ENCODE peak calls at places on chromosomes 12 and 14, in seven cellular contexts. U, O, Q, K, S, R and H are unnamed samples.

GRCh38 chr14:51931308-51931707 is 58.0 kb upstream of the RTRAF start:
- DNase-seq in U (peak), O (no peak), Q (no peak), K (no peak), S (no peak), R (no peak), H (no peak)

GRCh38 chr12:73421832-73422231 is 1115.8 kb upstream of the ATXN7L3B start:
- DNase-seq in U (no peak), O (no peak), Q (no peak), K (peak), S (no peak), R (peak), H (no peak)

GRCh38 chr14:34211732-34212131 is 250.3 kb downstream of the SPTSSA start:
- DNase-seq in U (no peak), O (no peak), Q (no peak), K (no peak), S (no peak), R (peak), H (no peak)

GRCh38 chr12:10243803-10244520 is 31.3 kb downstream of the GABARAPL1 start:
- DNase-seq in U (no peak), O (no peak), Q (no peak), K (no peak), S (no peak), R (no peak), H (no peak)

GRCh38 chr14:97412933-97413574 is 615.9 kb downstream of the VRK1 start:
- DNase-seq in U (no peak), O (no peak), Q (no peak), K (no peak), S (no peak), R (no peak), H (no peak)

GRCh38 chr14:88098128-88098527 is 93.2 kb downstream of the GPR65 start:
- DNase-seq in U (no peak), O (no peak), Q (no peak), K (no peak), S (no peak), R (no peak), H (no peak)

GRCh38 chr12:4418913-4419312 is 26.7 kb downstream of the FGF6 start:
- DNase-seq in U (no peak), O (no peak), Q (no peak), K (no peak), S (no peak), R (no peak), H (no peak)

GRCh38 chr12:94041833-94042232 is 106.5 kb upstream of the PLXNC1 start:
- DNase-seq in U (no peak), O (no peak), Q (no peak), K (no peak), S (no peak), R (no peak), H (no peak)

GRCh38 chr12:53326460-53327185 is 5.2 kb upstream of the AAAS start:
- DNase-seq in U (no peak), O (no peak), Q (no peak), K (no peak), S (peak), R (no peak), H (no peak)

GRCh38 chr14:99699071-99699760 is 15.1 kb downstream of the CYP46A1 start:
- DNase-seq in U (no peak), O (no peak), Q (no peak), K (no peak), S (no peak), R (no peak), H (no peak)

GRCh38 chr12:12398026-12398859 is 41.4 kb downstream of the BORCS5 start:
- DNase-seq in U (peak), O (peak), Q (peak), K (peak), S (peak), R (peak), H (peak)

GRCh38 chr14:51182166-51182565 is 57.9 kb upstream of the TMX1 start:
- DNase-seq in U (no peak), O (peak), Q (peak), K (peak), S (no peak), R (peak), H (no peak)

GRCh38 chr14:32417956-32418552 is 89.0 kb downstream of the AKAP6 start:
- DNase-seq in U (peak), O (peak), Q (peak), K (peak), S (no peak), R (peak), H (peak)

GRCh38 chr14:105201928-105202513 is 20.9 kb upstream of the NUDT14 start:
- DNase-seq in U (no peak), O (no peak), Q (no peak), K (no peak), S (no peak), R (no peak), H (no peak)

GRCh38 chr12:124196236-124196635 is 98.7 kb upstream of the RFLNA start:
- DNase-seq in U (no peak), O (no peak), Q (no peak), K (no peak), S (no peak), R (no peak), H (no peak)

GRCh38 chr14:24211311-24211710 is 2.0 kb downstream of the CHMP4A start:
- DNase-seq in U (no peak), O (no peak), Q (no peak), K (no peak), S (peak), R (no peak), H (no peak)

GRCh38 chr12:97229036-97229435 is 233.6 kb upstream of the RMST start:
- DNase-seq in U (no peak), O (no peak), Q (no peak), K (no peak), S (no peak), R (no peak), H (no peak)

GRCh38 chr14:61064210-61064609 is 83.2 kb downstream of the SLC38A6 start:
- DNase-seq in U (no peak), O (no peak), Q (no peak), K (no peak), S (no peak), R (no peak), H (no peak)

GRCh38 chr12:50195832-50196231 is 28.7 kb upstream of the CERS5 start:
- DNase-seq in U (no peak), O (no peak), Q (no peak), K (no peak), S (no peak), R (no peak), H (no peak)

GRCh38 chr14:98234208-98234607 is 1037.8 kb downstream of the BCL11B start:
- DNase-seq in U (no peak), O (no peak), Q (no peak), K (no peak), S (no peak), R (peak), H (no peak)

GRCh38 chr14:103260629-103261124 is 73.4 kb upstream of the EIF5 start:
- DNase-seq in U (peak), O (peak), Q (peak), K (peak), S (no peak), R (peak), H (peak)

GRCh38 chr12:79691299-79692248 is 810 bp upstream of the PAWR start:
- DNase-seq in U (peak), O (peak), Q (peak), K (peak), S (peak), R (peak), H (no peak)

GRCh38 chr12:78645956-78646355 is 218.6 kb upstream of the SYT1 start:
- DNase-seq in U (peak), O (peak), Q (no peak), K (peak), S (no peak), R (no peak), H (peak)

DNA sequence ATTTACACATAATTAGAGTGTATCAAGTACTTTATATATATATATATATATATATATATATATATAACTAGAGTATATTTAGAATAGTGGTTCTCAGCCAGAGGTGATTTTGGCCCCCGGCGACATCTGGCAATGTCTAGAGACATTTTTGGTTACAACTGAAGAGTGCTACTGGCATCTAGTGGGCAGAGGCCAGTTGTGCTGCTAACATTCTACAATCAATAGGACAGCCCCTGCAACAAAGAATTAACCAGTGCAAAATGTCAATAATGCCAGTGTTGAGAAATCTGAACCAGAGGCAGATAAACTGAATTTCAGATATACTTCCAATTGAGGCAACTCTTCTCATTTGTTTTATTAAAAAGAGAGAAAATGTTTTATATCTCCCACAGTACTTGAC is 8.9 kb downstream of the GTF2A1 start:
- DNase-seq in U (peak), O (peak), Q (peak), K (peak), S (no peak), R (no peak), H (peak)
- TF ChIP-seq CTCF in U (peak), O (peak), Q (peak), K (peak), S (peak), R (peak), H (no peak)

DNA sequence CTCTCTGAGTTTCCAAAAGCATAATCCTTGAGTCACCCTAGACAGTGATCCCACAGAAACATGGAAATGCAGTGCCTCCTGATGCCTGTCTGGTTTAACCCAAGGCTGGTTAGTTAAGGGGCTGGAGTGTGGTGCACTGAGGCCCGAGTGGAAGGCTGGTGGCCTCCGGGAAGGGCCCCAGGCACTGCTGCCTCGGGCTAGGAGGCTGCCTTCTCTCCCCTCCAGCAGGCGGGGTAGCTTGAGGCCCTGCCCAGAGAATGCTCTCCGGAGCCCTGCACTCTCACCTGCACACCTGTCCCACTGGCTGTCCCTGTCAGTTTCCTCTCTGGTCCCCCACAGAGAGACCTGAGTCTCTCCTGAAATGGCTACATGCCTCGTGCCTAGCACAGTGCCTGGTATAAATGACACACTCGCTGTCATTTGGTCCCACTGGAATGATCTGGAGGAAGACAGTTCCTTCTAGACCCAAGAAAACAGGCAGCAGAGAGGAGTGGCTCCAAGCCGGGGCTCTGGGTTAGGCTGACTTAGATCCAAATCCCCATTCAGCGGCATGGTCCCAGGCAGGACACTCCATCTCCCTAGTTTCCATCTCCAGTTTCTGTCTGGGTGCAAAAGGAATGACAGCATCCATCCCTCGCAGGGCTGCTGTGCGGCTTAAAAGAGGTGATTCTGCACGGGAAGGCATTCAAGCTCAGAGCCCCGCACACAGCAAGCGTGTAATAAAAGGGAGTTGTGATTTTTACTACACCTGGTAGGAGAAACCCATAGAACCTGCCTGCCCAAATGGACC is 54.0 kb downstream of the RBM19 start:
- DNase-seq in U (no peak), O (no peak), Q (no peak), K (no peak), S (no peak), R (no peak), H (no peak)
- TF ChIP-seq CTCF in U (no peak), O (no peak), Q (no peak), K (no peak), S (no peak), R (no peak), H (no peak)

GRCh38 chr12:22684124-22684523 is 59.2 kb downstream of the ETNK1 start:
- DNase-seq in U (no peak), O (no peak), Q (no peak), K (no peak), S (no peak), R (no peak), H (no peak)
- TF ChIP-seq CTCF in U (no peak), O (no peak), Q (no peak), K (no peak), S (no peak), R (no peak), H (no peak)

GRCh38 chr12:39892146-39892545 is 213.7 kb downstream of the SLC2A13 start:
- DNase-seq in U (no peak), O (no peak), Q (no peak), K (peak), S (no peak), R (no peak), H (no peak)
- TF ChIP-seq CTCF in U (no peak), O (no peak), Q (no peak), K (no peak), S (no peak), R (no peak), H (no peak)

DNA sequence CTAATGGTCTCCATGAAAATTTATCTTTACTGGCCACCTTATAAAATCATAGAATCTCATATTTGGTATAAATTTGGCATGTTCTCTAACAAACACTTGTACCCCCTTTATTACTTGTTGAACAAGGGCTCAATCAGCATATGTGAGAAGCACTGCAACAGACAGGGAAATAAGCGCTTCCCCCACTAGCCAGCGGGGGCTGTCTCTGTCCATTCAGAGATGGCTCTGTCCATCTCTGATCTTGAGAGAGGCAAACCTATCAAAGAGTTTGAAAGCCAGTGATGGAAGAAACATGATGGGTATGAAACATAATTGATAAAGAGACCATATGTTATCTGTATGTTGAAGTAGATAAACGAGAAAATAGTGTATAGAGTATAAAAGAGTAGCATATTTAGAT is 326.8 kb downstream of the PDZRN4 start:
- DNase-seq in U (no peak), O (peak), Q (no peak), K (no peak), S (no peak), R (no peak), H (peak)
- TF ChIP-seq CTCF in U (no peak), O (peak), Q (no peak), K (peak), S (no peak), R (peak), H (no peak)

DNA sequence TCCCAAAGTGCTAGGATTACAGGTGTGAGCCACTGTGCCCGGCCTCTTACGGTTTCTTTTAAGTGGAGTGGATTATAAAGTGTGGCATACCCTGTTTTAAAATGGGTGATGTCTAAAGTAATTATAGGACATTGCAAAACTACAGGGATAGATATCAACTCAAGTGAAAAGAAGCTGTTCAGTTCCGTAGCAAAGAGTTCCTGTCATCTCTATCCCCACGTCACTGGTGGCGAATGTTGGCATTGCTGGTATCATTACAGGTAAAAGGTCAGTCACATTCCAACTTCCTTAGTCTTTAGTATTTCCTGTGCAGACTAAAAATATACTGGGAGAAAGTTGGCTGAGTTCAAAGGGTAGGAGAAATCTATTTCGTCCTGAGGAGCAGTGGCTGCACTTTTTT is 95.6 kb upstream of the SLC38A2 start:
- DNase-seq in U (no peak), O (peak), Q (peak), K (peak), S (no peak), R (no peak), H (no peak)
- TF ChIP-seq CTCF in U (no peak), O (no peak), Q (no peak), K (no peak), S (no peak), R (no peak), H (peak)

GRCh38 chr12:99767809-99768208 is 120.3 kb downstream of the GARIN6 start:
- DNase-seq in U (peak), O (peak), Q (peak), K (peak), S (no peak), R (peak), H (no peak)
- TF ChIP-seq CTCF in U (peak), O (peak), Q (peak), K (peak), S (peak), R (peak), H (no peak)